ENCODE peak calls at places on chromosomes 6 and 20, in ten cellular contexts. I is upper lobe of right lung, D is ascending aorta, T is fibroblast of pulmonary artery, K is HFFc6, U is GM20000, R is stomach, M is heart right ventricle, N is HFF-Myc, F is colonic mucosa. L is an unnamed sample.

GRCh38 chr20:35942243-35942642 is 12.1 kb downstream of the SCAND1 start:
- DNase-seq in M (no peak), T (no peak), N (no peak), K (no peak), U (no peak), F (no peak), D (no peak), I (no peak), R (no peak), L (no peak)

GRCh38 chr6:113671440-113671839 is 185.7 kb upstream of the MARCKS start:
- DNase-seq in F (no peak), I (no peak), K (no peak), M (no peak), U (no peak), T (no peak), D (no peak), R (no peak), N (no peak), L (no peak)

GRCh38 chr6:128478230-128479047 is 42.0 kb downstream of the PTPRK start:
- DNase-seq in K (no peak), M (no peak), I (no peak), D (no peak), U (no peak), F (no peak), N (no peak), R (no peak), T (no peak), L (no peak)

GRCh38 chr6:115899883-115900282 is 160.8 kb downstream of the FRK start:
- DNase-seq in M (no peak), R (no peak), F (no peak), N (no peak), K (no peak), I (no peak), T (no peak), U (no peak), D (no peak), L (no peak)

GRCh38 chr6:44657201-44657824 is 269.8 kb downstream of the CDC5L start:
- DNase-seq in M (no peak), D (no peak), U (no peak), R (no peak), F (no peak), K (no peak), I (peak; percentile 54), T (peak; percentile 22), N (no peak), L (no peak)

GRCh38 chr6:7706269-7706668 is 19.6 kb upstream of the BMP6 start:
- DNase-seq in R (no peak), N (no peak), D (no peak), U (no peak), T (no peak), K (no peak), M (no peak), F (no peak), I (no peak), L (no peak)

GRCh38 chr6:112243861-112244415 is 10.4 kb downstream of the LAMA4 start:
- DNase-seq in N (no peak), F (no peak), U (no peak), M (no peak), I (no peak), T (no peak), K (no peak), R (no peak), D (no peak), L (no peak)

GRCh38 chr20:49219924-49220831 is 962 bp downstream of the DDX27 start:
- DNase-seq in M (peak; percentile 27), N (no peak), F (no peak), D (no peak), R (no peak), I (no peak), K (no peak), T (no peak), U (peak; percentile 15), L (no peak)

GRCh38 chr20:6533321-6533720 is 234.2 kb upstream of the BMP2 start:
- DNase-seq in I (no peak), K (no peak), T (peak; percentile 29), N (peak; percentile 59), F (no peak), M (no peak), R (no peak), D (no peak), U (no peak), L (no peak)

GRCh38 chr6:87093651-87094050 is 1.3 kb downstream of the CGA start:
- DNase-seq in T (peak; percentile 8), U (no peak), M (no peak), I (no peak), F (no peak), D (no peak), N (no peak), K (peak; percentile 23), R (no peak), L (no peak)

GRCh38 chr6:167493310-167493709 is 168.4 kb downstream of the TTLL2 start:
- DNase-seq in M (no peak), I (no peak), D (no peak), U (no peak), R (no peak), K (no peak), N (no peak), F (no peak), T (no peak), L (no peak)

GRCh38 chr6:32148722-32149576 is 2.8 kb downstream of the PRRT1 start:
- DNase-seq in N (no peak), R (peak; percentile 86), M (peak; percentile 64), I (peak; percentile 83), F (peak; percentile 87), K (no peak), D (peak; percentile 81), U (no peak), T (no peak), L (peak; percentile 78)
- TF ChIP-seq CTCF in N (no peak), R (peak; percentile 20), M (no peak), I (no peak), F (no peak), K (no peak), D (no peak), U (no peak), T (no peak), L (no peak)

GRCh38 chr6:43011207-43011606 is 2.5 kb downstream of the MEA1 start:
- DNase-seq in T (no peak), N (no peak), D (no peak), R (no peak), F (no peak), I (no peak), M (no peak), K (no peak), U (no peak), L (no peak)

GRCh38 chr6:43007126-43007525 is 6.6 kb downstream of the MEA1 start:
- DNase-seq in T (no peak), F (no peak), R (no peak), U (no peak), I (no peak), D (no peak), K (no peak), M (no peak), N (no peak), L (no peak)

GRCh38 chr6:43006251-43006650 is 7.5 kb downstream of the MEA1 start:
- DNase-seq in K (no peak), D (no peak), T (no peak), R (no peak), I (no peak), M (no peak), U (no peak), N (no peak), F (no peak), L (no peak)

GRCh38 chr6:43012364-43012763 is 1.4 kb downstream of the MEA1 start:
- DNase-seq in I (no peak), M (no peak), D (no peak), R (no peak), T (no peak), F (no peak), N (no peak), U (no peak), K (no peak), L (no peak)

GRCh38 chr6:43009124-43009523 is 4.6 kb downstream of the MEA1 start:
- DNase-seq in N (no peak), M (peak; percentile 35), D (no peak), U (peak; percentile 37), R (peak; percentile 34), T (peak; percentile 59), K (peak; percentile 31), I (no peak), F (no peak), L (no peak)
- TF ChIP-seq CTCF in N (peak; percentile 60), M (peak; percentile 50), D (peak; percentile 10), U (peak; percentile 47), R (peak; percentile 22), T (peak; percentile 60), K (peak; percentile 70), I (peak; percentile 20), F (peak; percentile 19), L (peak; percentile 63)

DNA sequence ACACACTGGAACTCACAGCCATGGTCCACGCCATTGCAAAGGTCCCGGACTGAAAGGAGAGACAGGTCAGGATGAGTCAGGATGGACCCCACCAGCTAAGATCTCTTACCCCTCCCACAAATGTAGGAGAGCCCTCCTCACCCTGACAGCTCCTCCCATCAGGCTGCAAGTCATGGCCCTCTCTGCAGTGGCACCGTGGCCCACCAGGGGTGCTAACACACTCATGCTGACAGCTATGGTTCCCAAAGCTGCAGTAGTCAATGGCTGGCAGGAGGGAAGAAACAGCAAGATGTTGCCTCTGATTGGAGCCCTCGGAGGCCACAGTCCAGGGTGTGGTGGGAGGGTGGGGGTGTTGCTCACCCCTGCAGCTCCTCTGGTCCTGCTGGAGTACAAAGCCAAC is 5.7 kb upstream of the RBPJL start:
- DNase-seq in U (peak; percentile 68), R (no peak), K (peak; percentile 32), N (no peak), I (no peak), M (no peak), T (peak; percentile 28), F (no peak), D (no peak), L (no peak)
- TF ChIP-seq CTCF in U (peak; percentile 26), R (no peak), K (peak; percentile 63), N (peak; percentile 53), I (peak; percentile 19), M (no peak), T (peak; percentile 48), F (no peak), D (no peak), L (no peak)

GRCh38 chr6:96542702-96543101 is 20.2 kb upstream of the FHL5 start:
- DNase-seq in N (no peak), U (no peak), K (peak; percentile 5), T (peak; percentile 15), I (no peak), M (no peak), D (no peak), R (no peak), F (no peak), L (no peak)
- TF ChIP-seq CTCF in N (peak; percentile 30), U (peak; percentile 5), K (peak; percentile 69), T (peak; percentile 43), I (peak; percentile 33), M (peak; percentile 31), D (peak; percentile 40), R (no peak), F (no peak), L (peak; percentile 46)